ENCODE peak calls at places on chromosomes 4 and X, in seven cellular contexts. P, U, B, J, S, Z and A are unnamed samples.

GRCh38 chrX:72475338-72475737 is 97.3 kb downstream of the HDAC8 start:
- DNase-seq in P (no peak), U (no peak), B (no peak), J (no peak), S (no peak), Z (no peak), A (no peak)

GRCh38 chr4:30717208-30718020 is 2.8 kb upstream of the PCDH7 start:
- DNase-seq in P (peak; percentile 75), U (no peak), B (no peak), J (no peak), S (peak; percentile 70), Z (peak; percentile 69), A (no peak)

GRCh38 chr4:102616661-102617060 is 115.5 kb downstream of the NFKB1 start:
- DNase-seq in P (no peak), U (no peak), B (no peak), J (no peak), S (no peak), Z (peak; percentile 60), A (no peak)

GRCh38 chr4:88841635-88842034 is 144.0 kb upstream of the NAP1L5 start:
- DNase-seq in P (peak; percentile 35), U (no peak), B (no peak), J (no peak), S (no peak), Z (no peak), A (no peak)

GRCh38 chr4:110170861-110171260 is 27.6 kb downstream of the ELOVL6 start:
- DNase-seq in P (no peak), U (no peak), B (no peak), J (no peak), S (no peak), Z (no peak), A (no peak)

GRCh38 chr4:138938371-138938699 is 77.2 kb upstream of the NOCT start:
- DNase-seq in P (peak; percentile 55), U (no peak), B (no peak), J (no peak), S (no peak), Z (peak; percentile 88), A (no peak)

GRCh38 chrX:13897571-13897970 is 80.7 kb upstream of the GPM6B start:
- DNase-seq in P (no peak), U (no peak), B (no peak), J (no peak), S (no peak), Z (no peak), A (no peak)

GRCh38 chrX:40008841-40009461 is 88.8 kb downstream of the BCOR start:
- DNase-seq in P (peak; percentile 31), U (no peak), B (no peak), J (peak; percentile 30), S (no peak), Z (peak; percentile 98), A (no peak)

GRCh38 chr4:82436780-82437179 is 6.4 kb downstream of the ENOPH1 start:
- DNase-seq in P (no peak), U (no peak), B (no peak), J (no peak), S (no peak), Z (no peak), A (no peak)

GRCh38 chrX:30906726-30907125 is 17.7 kb upstream of the TAB3 start:
- DNase-seq in P (peak; percentile 72), U (no peak), B (no peak), J (no peak), S (no peak), Z (no peak), A (no peak)

GRCh38 chr4:4651811-4652609 is 110.2 kb upstream of the STX18 start:
- DNase-seq in P (no peak), U (no peak), B (no peak), J (no peak), S (no peak), Z (no peak), A (no peak)

GRCh38 chr4:143089291-143089690 is 95.4 kb upstream of the USP38 start:
- DNase-seq in P (peak; percentile 19), U (no peak), B (no peak), J (no peak), S (no peak), Z (no peak), A (no peak)

GRCh38 chrX:39002466-39002865 is 201.2 kb downstream of the MID1IP1 start:
- DNase-seq in P (peak; percentile 31), U (no peak), B (no peak), J (no peak), S (no peak), Z (no peak), A (no peak)

GRCh38 chrX:139823806-139824205 is 109.0 kb downstream of the ATP11C start:
- DNase-seq in P (peak; percentile 34), U (no peak), B (no peak), J (no peak), S (no peak), Z (no peak), A (no peak)

GRCh38 chrX:71282514-71283408 is 674 bp upstream of the NONO start:
- DNase-seq in P (no peak), U (no peak), B (no peak), J (peak; percentile 49), S (peak; percentile 4), Z (peak; percentile 85), A (peak; percentile 48)

GRCh38 chr4:95548738-95549245 is at the start of gene UNC5C:
- DNase-seq in P (no peak), U (no peak), B (no peak), J (no peak), S (peak; percentile 48), Z (peak; percentile 69), A (no peak)